ENCODE peak calls at places on chromosomes 12 and 14, in seven cellular contexts. Q is transverse colon; P is stomach; I is HepG2; H is effector memory CD4-positive, alpha-beta T cell; F is dorsolateral prefrontal cortex; D is A673. W is an unnamed sample.
A peak's percentile ranks its signal among the peaks of the same experiment; 100 is the strongest.

GRCh38 chr12:121573949-121574520 is 6.8 kb downstream of the KDM2B start:
- DNase-seq in D (no peak), F (no peak), P (no peak), H (no peak), Q (peak; percentile 32), I (no peak), W (no peak)

GRCh38 chr12:128644664-128645296 is 179.0 kb downstream of the SLC15A4 start:
- DNase-seq in F (no peak), P (peak; percentile 40), D (peak; percentile 22), I (peak; percentile 3), H (no peak), Q (peak; percentile 83), W (no peak)

GRCh38 chr14:65959563-65960024 is 526.6 kb upstream of the CCDC196 start:
- DNase-seq in P (no peak), H (no peak), I (no peak), D (no peak), F (no peak), Q (no peak), W (no peak)

GRCh38 chr14:75138492-75138891 is 11.6 kb upstream of the NEK9 start:
- DNase-seq in F (no peak), P (no peak), Q (no peak), H (no peak), D (no peak), I (no peak), W (no peak)

GRCh38 chr14:52871606-52872005 is 79.2 kb downstream of the FERMT2 start:
- DNase-seq in F (no peak), P (no peak), Q (no peak), H (no peak), D (no peak), I (no peak), W (no peak)

GRCh38 chr12:104619305-104619704 is 162.6 kb downstream of the CHST11 start:
- DNase-seq in P (no peak), D (no peak), H (no peak), F (no peak), I (no peak), Q (no peak), W (no peak)

GRCh38 chr12:113174461-113175384 is 10.6 kb downstream of the DDX54 start:
- DNase-seq in H (peak; percentile 57), I (peak; percentile 33), P (peak; percentile 79), F (peak; percentile 85), Q (peak; percentile 78), D (peak; percentile 71), W (peak; percentile 43)

GRCh38 chr14:49623941-49624806 is 3.6 kb downstream of the MGAT2 start:
- DNase-seq in I (no peak), Q (peak; percentile 19), D (no peak), F (no peak), H (peak; percentile 34), P (no peak), W (no peak)

GRCh38 chr14:59362533-59362932 is 102.6 kb downstream of the GPR135 start:
- DNase-seq in P (no peak), F (no peak), D (no peak), H (no peak), I (no peak), Q (no peak), W (no peak)

GRCh38 chr12:124419292-124420040 is 124.6 kb downstream of the RFLNA start:
- DNase-seq in H (no peak), F (no peak), D (peak; percentile 27), P (no peak), I (no peak), Q (no peak), W (no peak)

GRCh38 chr12:124418791-124419190 is 123.9 kb downstream of the RFLNA start:
- DNase-seq in H (no peak), F (no peak), D (no peak), I (no peak), Q (no peak), P (no peak), W (no peak)

GRCh38 chr12:124420972-124421674 is 126.2 kb downstream of the RFLNA start:
- DNase-seq in D (no peak), Q (no peak), F (peak; percentile 68), I (no peak), H (no peak), P (no peak), W (peak; percentile 38)

GRCh38 chr12:124422142-124422569 is 127.3 kb downstream of the RFLNA start:
- DNase-seq in I (no peak), Q (peak; percentile 77), P (peak; percentile 77), D (no peak), H (no peak), F (no peak), W (no peak)

DNA sequence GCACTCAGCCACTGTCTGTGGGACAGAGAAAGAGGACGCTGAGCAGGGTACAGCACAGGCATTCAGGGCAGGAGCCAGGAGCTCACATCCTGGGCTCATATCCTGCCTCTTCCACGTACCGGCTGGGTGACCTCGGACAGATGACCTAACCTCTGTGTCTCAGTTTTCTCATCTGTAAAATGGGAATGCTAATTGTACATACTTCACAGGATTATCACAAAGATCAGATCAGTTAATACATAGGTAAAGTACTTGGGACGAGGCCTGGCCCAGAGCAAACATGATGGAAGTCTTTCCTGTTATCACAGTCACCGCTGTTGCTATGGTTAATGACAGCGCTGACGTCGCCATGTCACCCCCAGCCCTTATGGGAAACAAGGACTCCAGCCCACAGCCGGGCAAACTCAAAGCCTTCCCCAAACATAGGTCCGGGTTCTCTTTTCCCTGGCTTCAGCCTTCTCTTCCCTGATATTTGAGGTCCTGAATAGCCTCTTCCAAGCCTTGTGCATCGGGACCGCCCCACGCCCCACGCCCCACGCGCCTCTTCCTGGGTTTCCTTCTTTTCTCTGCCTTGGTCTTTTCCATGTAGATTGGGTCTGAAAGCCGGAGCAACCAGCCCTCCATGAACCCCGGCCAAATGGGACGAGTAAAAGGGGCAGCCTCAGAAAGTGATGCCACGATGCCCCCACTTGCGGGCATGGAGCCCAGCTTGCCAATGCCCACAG is 125.3 kb downstream of the RFLNA start:
- DNase-seq in P (no peak), H (no peak), F (no peak), D (no peak), I (no peak), Q (no peak), W (no peak)
- H3K27ac ChIP-seq in P (peak overlapping the region; percentile 90), H (no peak overlapping the region), F (peak overlapping the region; percentile 90), D (no peak overlapping the region), I (no peak overlapping the region), Q (peak overlapping the region; percentile 93), W (peak overlapping the region; percentile 16)

GRCh38 chr12:26032719-26033241 is 74.3 kb downstream of the RASSF8 start:
- DNase-seq in F (no peak), Q (no peak), H (no peak), P (no peak), D (peak; percentile 77), I (no peak), W (no peak)

GRCh38 chr12:26036877-26037276 is 78.4 kb downstream of the RASSF8 start:
- DNase-seq in I (no peak), F (no peak), P (no peak), Q (no peak), H (no peak), D (no peak), W (no peak)

GRCh38 chr12:26031814-26032213 is 73.3 kb downstream of the RASSF8 start:
- DNase-seq in F (no peak), I (no peak), Q (no peak), D (no peak), H (no peak), P (no peak), W (no peak)

GRCh38 chr12:26032290-26032689 is 73.8 kb downstream of the RASSF8 start:
- DNase-seq in Q (no peak), F (no peak), H (no peak), P (no peak), D (no peak), I (no peak), W (no peak)

DNA sequence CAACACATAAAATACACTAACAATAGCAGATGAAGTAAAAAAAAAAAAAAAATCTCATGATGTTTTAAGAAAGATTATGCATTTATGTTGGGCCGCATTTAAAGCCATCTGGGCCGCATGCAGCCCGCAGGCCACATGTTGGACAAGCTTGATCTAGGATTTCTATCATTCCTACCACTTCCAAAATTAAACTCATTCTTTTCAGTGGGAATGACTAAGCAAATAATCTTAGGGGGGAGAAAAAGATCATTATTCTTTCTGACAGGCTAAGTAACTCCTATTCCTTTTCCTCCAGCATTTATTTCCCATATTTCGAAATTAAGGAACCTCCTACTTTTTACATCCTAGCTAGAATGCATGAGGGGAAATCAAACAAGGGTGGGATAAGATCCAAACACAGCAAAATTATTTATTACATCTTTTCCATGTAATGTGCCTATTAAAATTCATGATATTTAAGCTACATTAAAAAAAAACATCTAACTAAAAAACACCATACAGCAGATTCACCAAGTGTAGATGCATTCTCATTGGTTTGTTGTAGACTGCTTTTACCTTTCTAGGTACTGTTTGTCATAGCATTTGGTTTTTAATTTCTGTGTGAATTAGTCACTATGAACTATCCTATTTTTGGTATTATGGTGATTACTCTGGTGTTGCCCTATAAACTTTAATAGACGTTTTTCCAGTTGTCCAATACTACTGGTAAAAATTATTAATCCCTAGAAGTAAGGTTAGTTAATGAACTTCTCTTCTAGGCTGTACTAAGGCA is 76.1 kb downstream of the RASSF8 start:
- DNase-seq in P (no peak), Q (no peak), F (no peak), D (no peak), I (no peak), H (no peak), W (no peak)
- H3K27ac ChIP-seq in P (no peak overlapping the region), Q (no peak overlapping the region), F (no peak overlapping the region), D (no peak overlapping the region), I (no peak overlapping the region), H (no peak overlapping the region), W (no peak overlapping the region)

DNA sequence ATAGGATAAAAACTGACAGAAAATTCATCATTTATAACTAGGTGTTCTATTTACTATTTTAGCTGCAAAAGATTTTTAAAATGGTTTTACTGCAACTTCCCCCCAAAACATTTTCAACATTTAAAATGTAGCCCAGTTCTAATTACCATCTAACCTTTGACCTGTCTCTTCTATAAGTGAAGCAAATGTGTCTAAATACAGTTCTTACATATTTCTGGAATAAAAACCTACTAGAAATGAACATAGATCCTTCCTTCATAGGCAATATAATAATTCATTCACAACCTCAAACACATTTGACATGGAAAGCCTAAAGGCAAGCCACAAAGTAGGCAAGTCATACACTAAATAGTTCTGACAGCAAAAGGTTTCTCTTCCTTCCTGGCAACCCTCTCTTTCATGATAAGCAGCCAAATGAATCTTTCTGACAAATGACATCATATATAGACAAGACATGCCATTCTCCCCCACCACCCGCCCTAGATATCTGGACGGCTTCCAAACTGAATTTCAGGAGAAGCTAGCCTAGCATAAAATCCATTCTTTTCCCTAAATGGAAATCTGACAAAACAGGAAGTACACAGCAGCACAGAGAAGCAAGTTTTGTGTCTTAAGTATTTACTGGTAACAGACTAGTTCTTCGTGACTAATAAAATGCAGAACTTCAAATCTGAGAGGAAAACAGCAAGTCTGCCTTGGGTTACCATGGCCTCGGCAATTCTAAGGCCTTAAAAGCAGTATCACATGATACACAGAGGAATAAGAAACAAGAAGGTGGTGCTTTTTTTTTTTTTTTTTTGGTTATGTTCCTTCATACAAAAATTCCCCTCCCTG is 17.2 kb upstream of the ARID4A start:
- DNase-seq in F (no peak), Q (peak; percentile 44), D (peak; percentile 89), I (no peak), H (no peak), P (no peak), W (no peak)
- H3K27ac ChIP-seq in F (peak overlapping the region; percentile 90), Q (peak overlapping the region; percentile 75), D (peak overlapping the region; percentile 78), I (no peak overlapping the region), H (peak overlapping the region; percentile 71), P (peak overlapping the region; percentile 71), W (peak overlapping the region; percentile 21)

DNA sequence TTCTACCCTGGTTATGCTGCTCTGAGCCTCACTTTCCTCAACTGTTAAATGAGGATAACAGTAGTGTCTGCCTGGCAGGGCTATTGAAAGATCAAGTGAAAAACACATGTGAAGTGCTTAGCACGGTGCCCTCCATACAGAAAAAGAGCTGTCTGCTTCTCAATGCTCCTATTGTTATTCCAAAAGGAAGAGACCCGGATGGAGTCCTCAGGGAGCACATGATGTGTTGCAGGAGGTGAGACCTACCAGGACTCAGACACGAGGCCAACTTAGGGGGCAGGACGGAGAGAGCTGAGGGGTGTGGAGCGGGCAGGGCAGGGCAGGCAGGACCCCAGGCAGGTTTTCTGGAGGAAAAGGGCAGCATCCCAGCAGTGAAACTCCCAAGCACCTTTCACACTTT is 8.9 kb downstream of the FAIM2 start:
- DNase-seq in P (no peak), F (no peak), Q (no peak), I (no peak), D (no peak), H (no peak), W (peak; percentile 59)
- H3K27ac ChIP-seq in P (no peak overlapping the region), F (peak overlapping the region; percentile 43), Q (no peak overlapping the region), I (no peak overlapping the region), D (no peak overlapping the region), H (no peak overlapping the region), W (peak overlapping the region; percentile 65)

W was measured in substantia nigra.